ENCODE peak calls at places on chromosomes 3 and 15, in eight cellular contexts. U is HEK293T; L is NCI-H460; M is NCI-H524; E is upper lobe of left lung; F is A549; Q is GM03348; D is stimulated activated CD8-positive, alpha-beta memory T cell treated with anti-CD3 and anti-CD28 coated beads, Interleukin-7, amount 100 ng/mL, for 4 hours. H is an unnamed sample.

GRCh38 chr15:51160484-51160883 is 65.8 kb upstream of the TNFAIP8L3 start:
- DNase-seq in U (no peak), L (no peak), M (no peak), E (peak), F (no peak), Q (no peak), D (no peak), H (no peak)

GRCh38 chr3:57951106-57951882 is 56.9 kb upstream of the FLNB start:
- DNase-seq in U (peak), L (peak), M (no peak), E (no peak), F (peak), Q (peak), D (no peak), H (no peak)

GRCh38 chr3:39323454-39323853 is 6.1 kb upstream of the CCR8 start:
- DNase-seq in U (no peak), L (no peak), M (no peak), E (no peak), F (no peak), Q (no peak), D (no peak), H (no peak)

GRCh38 chr15:57298204-57298603 is 78.1 kb upstream of the CGNL1 start:
- DNase-seq in U (no peak), L (no peak), M (no peak), E (no peak), F (no peak), Q (peak), D (no peak), H (no peak)

GRCh38 chr3:54069961-54070360 is 52.4 kb upstream of the CACNA2D3 start:
- DNase-seq in U (no peak), L (no peak), M (no peak), E (no peak), F (no peak), Q (no peak), D (no peak), H (no peak)

GRCh38 chr15:28943146-28943545 is 57.4 kb downstream of the APBA2 start:
- DNase-seq in U (no peak), L (no peak), M (no peak), E (no peak), F (no peak), Q (no peak), D (no peak), H (no peak)

GRCh38 chr3:129756871-129757270 is 136.6 kb downstream of the TMCC1 start:
- DNase-seq in U (no peak), L (no peak), M (no peak), E (no peak), F (no peak), Q (peak), D (no peak), H (no peak)

GRCh38 chr3:45746182-45746973 is 50.0 kb downstream of the SLC6A20 start:
- DNase-seq in U (no peak), L (no peak), M (no peak), E (peak), F (no peak), Q (no peak), D (no peak), H (no peak)

GRCh38 chr15:96344120-96344705 is 13.7 kb downstream of the NR2F2 start:
- DNase-seq in U (no peak), L (no peak), M (no peak), E (no peak), F (no peak), Q (no peak), D (no peak), H (no peak)

GRCh38 chr15:41263891-41264351 is 32.9 kb downstream of the CHP1 start:
- DNase-seq in U (no peak), L (no peak), M (no peak), E (no peak), F (no peak), Q (peak), D (no peak), H (no peak)

GRCh38 chr3:29382399-29382798 is 101.5 kb downstream of the RBMS3 start:
- DNase-seq in U (no peak), L (no peak), M (no peak), E (no peak), F (no peak), Q (peak), D (no peak), H (no peak)

GRCh38 chr3:106965286-106965685 is 412.0 kb upstream of the CCDC54 start:
- DNase-seq in U (no peak), L (no peak), M (no peak), E (no peak), F (no peak), Q (no peak), D (no peak), H (no peak)

GRCh38 chr3:169264711-169265110 is 398.8 kb downstream of the MECOM start:
- DNase-seq in U (peak), L (no peak), M (peak), E (no peak), F (no peak), Q (no peak), D (no peak), H (no peak)

GRCh38 chr15:40511472-40512133 is 40.8 kb downstream of the CHST14 start:
- DNase-seq in U (no peak), L (peak), M (no peak), E (peak), F (peak), Q (peak), D (no peak), H (no peak)

GRCh38 chr15:42772126-42772525 is 35.2 kb upstream of the CDAN1 start:
- DNase-seq in U (no peak), L (no peak), M (no peak), E (no peak), F (no peak), Q (no peak), D (no peak), H (no peak)

GRCh38 chr3:130677310-130677709 is 69.3 kb downstream of the PIK3R4 start:
- DNase-seq in U (no peak), L (no peak), M (no peak), E (no peak), F (no peak), Q (no peak), D (no peak), H (no peak)

GRCh38 chr3:30988774-30989173 is 94.3 kb upstream of the GADL1 start:
- DNase-seq in U (no peak), L (no peak), M (no peak), E (no peak), F (no peak), Q (no peak), D (no peak), H (no peak)

GRCh38 chr3:63519426-63519825 is 133.0 kb upstream of the SNTN start:
- DNase-seq in U (no peak), L (no peak), M (no peak), E (no peak), F (no peak), Q (no peak), D (no peak), H (no peak)

GRCh38 chr15:39641187-39641889 is 60.5 kb downstream of the THBS1 start:
- DNase-seq in U (no peak), L (no peak), M (no peak), E (no peak), F (no peak), Q (no peak), D (no peak), H (no peak)

GRCh38 chr15:44662478-44663409 is 718 bp downstream of the SPG11 start:
- DNase-seq in U (peak), L (peak), M (peak), E (peak), F (peak), Q (peak), D (peak), H (no peak)

GRCh38 chr3:28792604-28793003 is 444.0 kb upstream of the AZI2 start:
- DNase-seq in U (no peak), L (no peak), M (no peak), E (no peak), F (no peak), Q (no peak), D (no peak), H (no peak)

GRCh38 chr3:149273096-149273751 is 51.6 kb upstream of the CP start:
- DNase-seq in U (peak), L (peak), M (peak), E (no peak), F (peak), Q (peak), D (peak), H (no peak)

GRCh38 chr15:50883903-50884302 is 24.6 kb upstream of the AP4E1 start:
- DNase-seq in U (no peak), L (no peak), M (no peak), E (no peak), F (no peak), Q (peak), D (no peak), H (no peak)

GRCh38 chr15:62999923-63000484 is 42.5 kb upstream of the TPM1 start:
- DNase-seq in U (no peak), L (no peak), M (no peak), E (peak), F (no peak), Q (no peak), D (no peak), H (no peak)

GRCh38 chr3:138089091-138089490 is 26.3 kb downstream of the DZIP1L start:
- DNase-seq in U (no peak), L (no peak), M (no peak), E (no peak), F (no peak), Q (peak), D (no peak), H (no peak)

GRCh38 chr3:196097373-196098154 is 15.7 kb upstream of the TFRC start:
- DNase-seq in U (no peak), L (no peak), M (no peak), E (no peak), F (no peak), Q (no peak), D (no peak), H (no peak)

GRCh38 chr15:67124911-67125588 is 59.6 kb downstream of the SMAD3 start:
- DNase-seq in U (no peak), L (no peak), M (no peak), E (no peak), F (peak), Q (peak), D (no peak), H (no peak)

GRCh38 chr15:80580107-80580506 is 115.0 kb upstream of the ABHD17C start:
- DNase-seq in U (no peak), L (no peak), M (no peak), E (no peak), F (no peak), Q (no peak), D (no peak), H (no peak)

GRCh38 chr3:13261104-13261800 is 158.9 kb downstream of the NUP210 start:
- DNase-seq in U (no peak), L (no peak), M (no peak), E (no peak), F (no peak), Q (no peak), D (no peak), H (no peak)

GRCh38 chr3:111963424-111963823 is 15.4 kb upstream of the ABHD10 start:
- DNase-seq in U (no peak), L (no peak), M (no peak), E (no peak), F (peak), Q (peak), D (no peak), H (no peak)

GRCh38 chr15:47333758-47334157 is 383.5 kb upstream of the SEMA6D start:
- DNase-seq in U (no peak), L (no peak), M (no peak), E (no peak), F (no peak), Q (no peak), D (no peak), H (no peak)

GRCh38 chr15:66496951-66497501 is 536 bp downstream of the SNAPC5 start:
- DNase-seq in U (no peak), L (no peak), M (no peak), E (no peak), F (no peak), Q (no peak), D (no peak), H (no peak)

GRCh38 chr3:49428697-49429100 is 425 bp downstream of the NICN1 start:
- DNase-seq in U (no peak), L (no peak), M (no peak), E (no peak), F (peak), Q (no peak), D (no peak), H (no peak)

GRCh38 chr3:110378481-110378880 is 693.1 kb upstream of the NECTIN3 start:
- DNase-seq in U (no peak), L (no peak), M (no peak), E (no peak), F (no peak), Q (no peak), D (no peak), H (no peak)

GRCh38 chr3:190616627-190617026 is 102.7 kb downstream of the IL1RAP start:
- DNase-seq in U (no peak), L (no peak), M (no peak), E (no peak), F (no peak), Q (no peak), D (no peak), H (no peak)

H was measured in D721Med.